ENCODE peak calls at places on chromosomes 4 and X, in seven cellular contexts. O, D, H, J, U, X and S are unnamed samples.
A peak's percentile ranks its signal among the peaks of the same experiment; 100 is the strongest.

GRCh38 chr4:33381806-33382205 is 2661.6 kb downstream of the PCDH7 start:
- DNase-seq in X (no peak), H (peak; percentile 68), J (no peak), D (no peak), U (no peak), O (no peak), S (peak; percentile 4)

GRCh38 chr4:48483006-48483776 is at the start of gene SLC10A4:
- DNase-seq in X (no peak), H (peak; percentile 88), J (peak; percentile 15), D (no peak), U (no peak), O (no peak), S (peak; percentile 21)

GRCh38 chrX:22323541-22323940 is 50.8 kb downstream of the CBLL2 start:
- DNase-seq in H (no peak), X (no peak), D (no peak), U (peak; percentile 72), O (no peak), J (peak; percentile 82), S (peak; percentile 71)

GRCh38 chr4:167290684-167291083 is 56.4 kb upstream of the SPOCK3 start:
- DNase-seq in X (no peak), O (no peak), U (peak; percentile 10), J (no peak), H (peak; percentile 67), D (no peak), S (no peak)

GRCh38 chr4:158161561-158162354 is 11.1 kb downstream of the GASK1B start:
- DNase-seq in D (no peak), O (no peak), J (peak; percentile 88), H (no peak), U (peak; percentile 97), X (no peak), S (peak; percentile 93)

GRCh38 chrX:71618303-71618721 is at the start of gene CXCR3:
- DNase-seq in H (no peak), J (no peak), D (peak; percentile 37), X (peak; percentile 22), O (peak; percentile 81), U (peak; percentile 40), S (no peak)

GRCh38 chrX:65706041-65706828 is 38.8 kb downstream of the MSN start:
- DNase-seq in O (peak; percentile 30), X (no peak), H (no peak), U (peak; percentile 72), D (peak; percentile 33), J (peak; percentile 83), S (peak; percentile 94)

GRCh38 chr4:27024807-27025206 is 164.2 kb downstream of the STIM2 start:
- DNase-seq in J (no peak), O (no peak), U (no peak), X (no peak), D (no peak), H (no peak), S (no peak)

GRCh38 chr4:35038079-35038805 is 1206.1 kb downstream of the ARAP2 start:
- DNase-seq in X (no peak), O (no peak), J (no peak), U (no peak), H (no peak), D (no peak), S (no peak)